ENCODE peak calls at places on chromosomes 11 and 22, in nine cellular contexts. L is activated T-helper 1 cell treated with anti-CD3 and anti-CD28 coated beads, Interleukin-2, amount 50 U/mL, for 16 hours; S is right lobe of liver; Q is Daoy; V is activated CD4-positive, alpha-beta T cell treated with anti-CD3 and anti-CD28 coated beads for 48 hours; D is mesendoderm; T is hypothalamus; H is astrocyte of the spinal cord; P is HEK293T. E is an unnamed sample.

GRCh38 chr11:66181632-66182345 is 86.7 kb upstream of the RAB1B start:
- DNase-seq in T (no peak), S (no peak), H (no peak), Q (no peak), D (no peak), V (no peak), L (no peak), P (no peak), E (no peak)

GRCh38 chr11:116454020-116454645 is 318.7 kb downstream of the BUD13 start:
- DNase-seq in L (no peak), H (peak; percentile 18), P (peak; percentile 69), Q (peak; percentile 38), S (peak; percentile 62), V (peak; percentile 41), T (no peak), D (peak; percentile 80), E (peak; percentile 24)

GRCh38 chr22:39234867-39235687 is 9.7 kb downstream of the PDGFB start:
- DNase-seq in T (no peak), H (no peak), V (no peak), L (no peak), D (no peak), S (peak; percentile 70), Q (no peak), P (no peak), E (no peak)

GRCh38 chr11:66958956-66959274 is 732 bp upstream of the PC start:
- DNase-seq in T (no peak), Q (no peak), H (no peak), P (no peak), S (no peak), L (no peak), D (no peak), V (peak; percentile 22), E (no peak)

GRCh38 chr11:46485852-46486443 is 94.4 kb upstream of the CHRM4 start:
- DNase-seq in S (no peak), Q (no peak), P (no peak), L (no peak), T (no peak), H (no peak), D (no peak), V (no peak), E (no peak)

GRCh38 chr11:105789579-105789978 is 179.7 kb downstream of the GRIA4 start:
- DNase-seq in L (no peak), Q (no peak), V (no peak), H (no peak), D (no peak), P (no peak), T (no peak), S (no peak), E (no peak)

GRCh38 chr11:2804701-2805387 is 80.7 kb downstream of the CDKN1C start:
- DNase-seq in T (no peak), V (no peak), L (peak; percentile 1), D (no peak), H (no peak), S (no peak), P (no peak), Q (no peak), E (no peak)

GRCh38 chr22:46066691-46067090 is 83.6 kb upstream of the PPARA start:
- DNase-seq in H (peak; percentile 36), V (no peak), T (no peak), L (no peak), D (no peak), S (peak; percentile 37), Q (peak; percentile 65), P (no peak), E (peak; percentile 65)

GRCh38 chr11:19953342-19953741 is 206.9 kb downstream of the DBX1 start:
- DNase-seq in H (peak; percentile 63), Q (peak; percentile 59), T (no peak), V (no peak), P (no peak), S (no peak), D (peak; percentile 98), L (no peak), E (peak; percentile 50)

GRCh38 chr11:47375020-47375419 is 3.3 kb downstream of the SPI1 start:
- DNase-seq in V (no peak), P (no peak), L (no peak), T (no peak), Q (no peak), H (no peak), S (peak; percentile 44), D (no peak), E (no peak)

GRCh38 chr11:133383689-133384088 is 148.6 kb downstream of the OPCML start:
- DNase-seq in Q (no peak), T (no peak), S (no peak), L (no peak), D (no peak), V (no peak), P (no peak), H (no peak), E (no peak)

GRCh38 chr22:31148953-31149627 is 8.8 kb upstream of the PLA2G3 start:
- DNase-seq in T (peak; percentile 6), Q (peak; percentile 63), S (no peak), L (no peak), D (peak; percentile 89), V (peak; percentile 52), P (peak; percentile 94), H (peak; percentile 80), E (peak; percentile 68)

GRCh38 chr22:32354360-32355351 is 3.0 kb upstream of the RFPL3 start:
- DNase-seq in P (no peak), T (no peak), H (peak; percentile 43), S (no peak), L (no peak), Q (no peak), D (peak; percentile 74), V (no peak), E (peak; percentile 96)

GRCh38 chr11:37786214-37786755 is 1188.2 kb upstream of the RAG2 start:
- DNase-seq in S (no peak), V (no peak), H (peak; percentile 76), P (no peak), D (no peak), T (no peak), L (no peak), Q (no peak), E (peak; percentile 57)

GRCh38 chr22:31629741-31630184 is 32.3 kb downstream of the PISD start:
- DNase-seq in D (no peak), S (no peak), L (no peak), V (no peak), H (no peak), P (no peak), T (no peak), Q (no peak), E (no peak)

GRCh38 chr11:62852523-62853188 is 13.3 kb upstream of the WDR74 start:
- DNase-seq in Q (no peak), D (no peak), L (no peak), H (no peak), P (no peak), V (no peak), S (no peak), T (no peak), E (no peak)

GRCh38 chr22:49503321-49503720 is 324.4 kb downstream of the BRD1 start:
- DNase-seq in H (no peak), S (no peak), D (no peak), T (no peak), V (no peak), L (no peak), P (no peak), Q (no peak), E (no peak)

GRCh38 chr22:23742505-23743264 is 8.2 kb downstream of the ZNF70 start:
- DNase-seq in T (no peak), D (no peak), S (no peak), L (no peak), P (no peak), Q (no peak), V (no peak), H (no peak), E (no peak)

GRCh38 chr11:70915158-70915795 is 337.1 kb downstream of the SHANK2 start:
- DNase-seq in P (no peak), H (no peak), Q (no peak), S (no peak), L (no peak), T (no peak), D (no peak), V (no peak), E (no peak)

GRCh38 chr11:31582697-31583096 is 73.1 kb downstream of the ELP4 start:
- DNase-seq in P (no peak), S (no peak), T (no peak), D (no peak), V (no peak), H (no peak), L (no peak), Q (no peak), E (no peak)

GRCh38 chr11:123235687-123236261 is 40.7 kb upstream of the CLMP start:
- DNase-seq in P (no peak), D (no peak), L (no peak), V (no peak), Q (no peak), H (peak; percentile 50), T (no peak), S (no peak), E (no peak)

GRCh38 chr22:45166935-45167334 is 3.2 kb downstream of the NUP50 start:
- DNase-seq in L (no peak), Q (no peak), P (no peak), V (no peak), S (no peak), D (no peak), H (no peak), T (no peak), E (no peak)

GRCh38 chr22:23072035-23072910 is 2.0 kb downstream of the GNAZ start:
- DNase-seq in H (peak; percentile 3), V (no peak), P (no peak), D (peak; percentile 16), L (no peak), S (no peak), Q (no peak), T (no peak), E (no peak)

GRCh38 chr22:31752096-31752847 is 1.5 kb upstream of the DEPDC5 start:
- DNase-seq in Q (no peak), P (no peak), L (no peak), D (no peak), V (no peak), T (no peak), S (no peak), H (no peak), E (no peak)

GRCh38 chr22:22682807-22683667 is 38.6 kb downstream of the GGTLC2 start:
- DNase-seq in L (no peak), Q (peak; percentile 65), H (peak; percentile 29), D (no peak), V (no peak), T (no peak), P (no peak), S (no peak), E (no peak)

GRCh38 chr11:60457576-60457975 is 1.9 kb downstream of the MS4A1 start:
- DNase-seq in D (no peak), V (no peak), S (no peak), L (no peak), H (no peak), Q (no peak), T (no peak), P (no peak), E (no peak)

GRCh38 chr11:46560300-46561025 is 33.4 kb downstream of the AMBRA1 start:
- DNase-seq in H (peak; percentile 41), T (no peak), Q (peak; percentile 31), D (no peak), V (no peak), S (no peak), P (no peak), L (no peak), E (peak; percentile 39)

GRCh38 chr22:27581241-27581640 is 220.3 kb downstream of the MN1 start:
- DNase-seq in L (no peak), P (no peak), T (no peak), D (no peak), Q (no peak), V (no peak), S (no peak), H (no peak), E (no peak)

GRCh38 chr11:27242591-27242990 is 120.4 kb downstream of the CCDC34 start:
- DNase-seq in T (no peak), Q (peak; percentile 96), H (peak; percentile 91), L (no peak), D (peak; percentile 82), P (no peak), V (no peak), S (no peak), E (peak; percentile 52)

GRCh38 chr11:115965754-115966504 is 461.7 kb upstream of the CADM1 start:
- DNase-seq in D (peak; percentile 44), Q (peak; percentile 91), H (no peak), L (no peak), S (no peak), P (no peak), T (no peak), V (no peak), E (peak; percentile 74)

GRCh38 chr11:115916596-115916995 is 412.4 kb upstream of the CADM1 start:
- DNase-seq in P (no peak), S (peak; percentile 47), H (no peak), Q (no peak), L (no peak), V (no peak), D (no peak), T (no peak), E (no peak)

E was measured in HT1080.